ENCODE peak calls at places on chromosomes 7 and 10, in five cellular contexts. S is activated CD4-positive, alpha-beta T cell treated with anti-CD3 and anti-CD28 coated beads for 36 hours; L is COR-L47; Z is hepatocyte; T is astrocyte. Y is an unnamed sample.

GRCh38 chr7:1829111-1829510 is 159.0 kb downstream of the ELFN1 start:
- DNase-seq in S (no peak), L (no peak), Z (no peak), T (no peak), Y (no peak)

GRCh38 chr10:28685717-28686116 is 8.4 kb downstream of the BAMBI start:
- DNase-seq in S (no peak), L (no peak), Z (no peak), T (no peak), Y (no peak)

GRCh38 chr7:111633878-111634277 is 71.6 kb upstream of the IMMP2L start:
- DNase-seq in S (no peak), L (no peak), Z (no peak), T (no peak), Y (no peak)

GRCh38 chr10:103053659-103054581 is 135.8 kb downstream of the CNNM2 start:
- DNase-seq in S (peak; percentile 65), L (no peak), Z (peak; percentile 84), T (peak; percentile 75), Y (peak; percentile 41)

GRCh38 chr7:151398446-151399304 is 11.2 kb downstream of the WDR86 start:
- DNase-seq in S (no peak), L (no peak), Z (no peak), T (no peak), Y (no peak)

GRCh38 chr7:129437190-129437589 is 3.0 kb downstream of the STRIP2 start:
- DNase-seq in S (peak; percentile 15), L (no peak), Z (no peak), T (no peak), Y (no peak)

GRCh38 chr10:6840093-6840763 is 260.2 kb upstream of the PRKCQ start:
- DNase-seq in S (no peak), L (no peak), Z (no peak), T (peak; percentile 5), Y (no peak)

GRCh38 chr10:111297351-111297848 is 220.6 kb downstream of the ADRA2A start:
- DNase-seq in S (no peak), L (no peak), Z (peak; percentile 31), T (peak; percentile 4), Y (no peak)

Y was measured in PC-3.